ENCODE peak calls at places on chromosome 9, in ten cellular contexts. P is GM06990, Y is AG04450, I is PC-3, R is fibroblast of lung, H is BE2C, Z is left ventricle myocardium inferior, J is transverse colon, W is suprapubic skin, X is astrocyte. K is an unnamed sample. For H3K27me3, the result is how much of the 10 kb centered on the place peaks cover.

GRCh38 chr9:107633375-107633774 is 143.8 kb upstream of the KLF4 start:
- DNase-seq in P (no peak), Y (no peak), I (no peak), R (no peak), H (no peak), Z (no peak), J (no peak), W (no peak), X (no peak), K (no peak)

GRCh38 chr9:106668534-106668933 is 194.4 kb upstream of the ZNF462 start:
- DNase-seq in P (no peak), Y (no peak), I (no peak), R (no peak), H (no peak), Z (no peak), J (no peak), W (no peak), X (no peak), K (no peak)

GRCh38 chr9:116335392-116335791 is 181.8 kb downstream of the PAPPA start:
- DNase-seq in P (no peak), Y (no peak), I (no peak), R (no peak), H (no peak), Z (no peak), J (no peak), W (no peak), X (no peak), K (no peak)

GRCh38 chr9:5892456-5893133 is 1.9 kb downstream of the MLANA start:
- DNase-seq in P (no peak), Y (no peak), I (peak), R (no peak), H (no peak), Z (no peak), J (no peak), W (no peak), X (no peak), K (peak)

GRCh38 chr9:101341958-101342357 is 42.8 kb downstream of the BAAT start:
- DNase-seq in P (no peak), Y (no peak), I (no peak), R (no peak), H (no peak), Z (no peak), J (no peak), W (no peak), X (no peak), K (no peak)

GRCh38 chr9:114287763-114288232 is 35.1 kb upstream of the ORM1 start:
- DNase-seq in P (no peak), Y (no peak), I (no peak), R (no peak), H (no peak), Z (peak), J (no peak), W (peak), X (no peak), K (no peak)

GRCh38 chr9:103574056-103574455 is 520.1 kb upstream of the SMC2 start:
- DNase-seq in P (no peak), Y (no peak), I (no peak), R (no peak), H (no peak), Z (no peak), J (no peak), W (no peak), X (no peak), K (peak)

GRCh38 chr9:115849679-115850412 is 303.7 kb upstream of the PAPPA start:
- DNase-seq in P (no peak), Y (no peak), I (no peak), R (peak), H (no peak), Z (no peak), J (peak), W (no peak), X (no peak), K (no peak)

GRCh38 chr9:124511426-124511840 is 4.2 kb upstream of the NR5A1 start:
- DNase-seq in P (no peak), Y (no peak), I (no peak), R (no peak), H (no peak), Z (no peak), J (no peak), W (no peak), X (no peak), K (no peak)

GRCh38 chr9:136671646-136672430 is 9.1 kb downstream of the EGFL7 start:
- DNase-seq in P (no peak), Y (no peak), I (peak), R (no peak), H (peak), Z (no peak), J (no peak), W (no peak), X (no peak), K (no peak)

GRCh38 chr9:110025551-110026170 is 182.3 kb downstream of the C9orf152 start:
- DNase-seq in P (no peak), Y (no peak), I (no peak), R (no peak), H (no peak), Z (no peak), J (no peak), W (no peak), X (no peak), K (no peak)

GRCh38 chr9:130347036-130347435 is 81.5 kb downstream of the HMCN2 start:
- DNase-seq in P (no peak), Y (no peak), I (no peak), R (no peak), H (no peak), Z (no peak), J (no peak), W (no peak), X (no peak), K (no peak)

GRCh38 chr9:121744002-121744686 is 92.7 kb downstream of the DAB2IP start:
- DNase-seq in P (no peak), Y (no peak), I (peak), R (peak), H (peak), Z (peak), J (peak), W (no peak), X (peak), K (peak)

GRCh38 chr9:114691046-114691955 is 9.3 kb upstream of the TEX48 start:
- DNase-seq in P (peak), Y (peak), I (peak), R (peak), H (no peak), Z (no peak), J (no peak), W (no peak), X (peak), K (peak)

GRCh38 chr9:35180801-35181200 is 19.0 kb downstream of the UNC13B start:
- DNase-seq in P (no peak), Y (no peak), I (no peak), R (no peak), H (no peak), Z (no peak), J (no peak), W (no peak), X (no peak), K (no peak)

GRCh38 chr9:93183663-93184438 is at the start of gene WNK2:
- DNase-seq in P (no peak), Y (no peak), I (peak), R (peak), H (peak), Z (no peak), J (peak), W (no peak), X (no peak), K (no peak)

GRCh38 chr9:137660144-137660543 is 41.3 kb downstream of the EHMT1 start:
- DNase-seq in P (no peak), Y (no peak), I (no peak), R (no peak), H (no peak), Z (no peak), J (no peak), W (no peak), X (no peak), K (no peak)

GRCh38 chr9:72527801-72528195 is 6.4 kb downstream of the TMC1 start:
- DNase-seq in P (no peak), Y (no peak), I (no peak), R (no peak), H (no peak), Z (no peak), J (no peak), W (no peak), X (no peak), K (no peak)
- H3K4me3 ChIP-seq in P (peak), Y (peak), I (peak), R (peak), H (no peak), Z (peak), J (no peak), W (peak), X (peak), K (no peak)

GRCh38 chr9:89427621-89428221 is 70.2 kb downstream of the SEMA4D start:
- DNase-seq in P (no peak), Y (no peak), I (peak), R (no peak), H (no peak), Z (no peak), J (no peak), W (no peak), X (no peak), K (no peak)

GRCh38 chr9:89426389-89426961 is 71.4 kb downstream of the SEMA4D start:
- DNase-seq in P (peak), Y (no peak), I (no peak), R (no peak), H (no peak), Z (no peak), J (peak), W (no peak), X (no peak), K (no peak)

GRCh38 chr9:89430995-89431394 is 66.9 kb downstream of the SEMA4D start:
- DNase-seq in P (no peak), Y (no peak), I (peak), R (no peak), H (no peak), Z (no peak), J (peak), W (no peak), X (no peak), K (peak)

GRCh38 chr9:89428222-89428761 is 69.6 kb downstream of the SEMA4D start:
- DNase-seq in P (no peak), Y (no peak), I (no peak), R (no peak), H (no peak), Z (no peak), J (no peak), W (no peak), X (no peak), K (no peak)

DNA sequence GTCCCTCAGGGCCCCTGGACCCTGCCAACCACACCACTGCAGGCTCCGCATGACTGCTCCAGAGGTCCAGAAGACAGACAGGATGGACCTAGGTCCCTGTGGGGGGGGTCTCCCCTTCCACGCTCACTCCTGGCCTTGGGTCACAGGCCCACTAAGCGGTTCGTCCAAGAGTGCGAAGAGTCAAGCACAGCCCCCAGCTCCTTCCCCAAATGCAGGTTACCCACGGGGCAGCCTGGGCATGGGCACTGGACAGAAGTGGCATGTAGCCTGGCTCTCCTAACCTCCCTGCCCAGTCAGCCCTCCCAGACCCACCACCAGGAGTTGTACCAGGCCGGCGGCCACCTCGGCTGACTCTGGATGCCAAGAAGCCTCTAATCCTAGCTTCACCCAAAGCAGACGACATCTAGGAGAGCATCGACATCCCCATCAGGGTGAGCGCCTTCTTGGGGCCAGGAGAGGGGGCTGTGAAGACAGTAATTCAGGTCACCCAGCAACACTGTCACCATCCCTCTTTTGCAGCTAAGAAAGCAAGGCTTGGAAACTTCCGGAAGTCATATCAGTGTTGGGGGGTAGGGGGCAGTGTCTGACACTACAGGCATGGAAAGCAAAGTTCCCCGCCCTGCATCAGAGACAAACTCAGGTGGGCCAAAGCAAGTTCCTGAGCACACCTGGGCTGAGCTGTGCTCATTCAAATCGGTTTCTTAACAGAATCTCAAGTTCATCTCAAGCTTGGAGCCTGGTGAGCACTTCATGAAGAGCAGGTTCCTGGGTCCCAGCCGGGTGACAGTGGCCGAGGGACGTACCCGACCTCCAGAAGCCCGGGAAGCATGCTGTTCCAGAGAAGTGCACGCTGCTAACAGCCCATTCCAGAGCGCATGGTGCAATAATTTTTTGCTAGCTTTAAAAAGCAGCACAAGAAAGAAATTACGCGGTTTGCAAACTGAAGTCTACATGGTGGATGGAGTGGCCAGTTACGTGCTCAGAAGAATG is 68.7 kb downstream of the SEMA4D start:
- DNase-seq in P (no peak), Y (no peak), I (no peak), R (no peak), H (no peak), Z (no peak), J (peak), W (no peak), X (no peak), K (no peak)
- TF ChIP-seq CTCF in P (peak), Y (peak), I (peak), R (no peak), H (peak), Z (no peak), J (peak), W (peak), X (peak), K (peak)

GRCh38 chr9:33748633-33749304 is 46.6 kb upstream of the PRSS3 start:
- DNase-seq in P (no peak), Y (no peak), I (no peak), R (no peak), H (no peak), Z (no peak), J (no peak), W (no peak), X (no peak), K (no peak)
- H3K27me3 ChIP-seq in P (under half), Y (under half), I (under half), R (under half), H (under half), Z (half or more), J (under half), W (under half), X (under half), K (under half)

GRCh38 chr9:89410022-89410421 is 87.9 kb downstream of the SEMA4D start:
- DNase-seq in P (no peak), Y (no peak), I (no peak), R (no peak), H (no peak), Z (no peak), J (no peak), W (no peak), X (no peak), K (no peak)
- H3K4me3 ChIP-seq in P (no peak), Y (no peak), I (no peak), R (no peak), H (no peak), Z (no peak), J (no peak), W (no peak), X (no peak), K (no peak)

GRCh38 chr9:99264070-99264469 is 42.0 kb downstream of the SEC61B start:
- DNase-seq in P (no peak), Y (no peak), I (peak), R (peak), H (peak), Z (no peak), J (no peak), W (no peak), X (no peak), K (peak)
- TF ChIP-seq CTCF in P (peak), Y (peak), I (peak), R (peak), H (peak), Z (no peak), J (no peak), W (no peak), X (peak), K (peak)

DNA sequence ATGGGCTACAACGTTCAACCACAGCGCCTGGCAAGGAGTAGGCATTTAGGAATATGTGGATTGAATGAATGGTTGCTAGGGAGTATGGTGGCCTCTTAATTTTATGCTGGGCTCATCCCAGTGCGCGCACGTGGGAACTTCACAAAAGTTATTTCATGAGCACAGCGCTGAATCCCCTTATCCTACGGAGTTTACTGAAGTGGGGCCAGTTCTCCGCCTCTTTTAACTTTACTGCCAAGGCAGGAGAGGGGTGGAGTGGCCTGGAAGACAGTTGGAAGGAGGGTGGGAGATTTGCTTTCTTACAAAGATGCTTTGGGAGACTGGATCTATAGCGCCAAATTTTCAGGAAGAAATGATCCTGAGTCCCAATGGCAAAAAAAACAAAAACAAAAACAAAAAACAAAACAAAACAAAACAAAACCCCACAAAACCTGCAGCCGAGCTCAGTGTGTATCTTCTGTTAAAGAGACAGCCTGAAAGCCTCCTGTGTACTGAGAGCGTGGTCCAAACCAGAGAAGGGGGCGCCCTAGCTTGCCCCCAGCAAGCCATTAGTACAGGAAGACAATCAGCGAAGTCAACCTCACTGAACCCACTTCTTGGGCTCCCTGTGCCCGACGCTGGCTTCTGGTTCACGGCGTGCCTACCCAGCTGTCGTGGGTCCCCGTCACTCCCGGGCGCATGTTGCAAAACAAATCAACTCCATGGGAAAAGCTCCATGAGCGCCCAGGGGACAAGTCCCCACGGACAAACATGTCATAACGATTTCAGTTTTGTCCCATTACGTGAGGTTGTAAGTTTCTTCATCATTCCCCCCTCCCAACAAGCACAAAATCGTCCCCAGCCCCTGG is 326.7 kb downstream of the SH3GL2 start:
- DNase-seq in P (no peak), Y (no peak), I (no peak), R (no peak), H (no peak), Z (no peak), J (no peak), W (no peak), X (no peak), K (no peak)
- H3K27me3 ChIP-seq in P (under half), Y (under half), I (half or more), R (under half), H (under half), Z (half or more), J (under half), W (half or more), X (under half), K (under half)

K was measured in bronchial epithelial cell.